ENCODE peak calls at places on chromosomes 12 and 14, in four cellular contexts. F is HepG2, R is SK-N-SH, G is WTC11. K is an unnamed sample.

GRCh38 chr12:84247931-84248330 is 664.7 kb downstream of the SLC6A15 start:
- DNase-seq in F (no peak), R (no peak), G (no peak), K (no peak)

GRCh38 chr12:112176321-112177010 is 51.1 kb downstream of the TRAFD1 start:
- DNase-seq in F (no peak), R (no peak), G (no peak), K (no peak)

GRCh38 chr14:51131516-51131915 is 36.6 kb upstream of the TRIM9 start:
- DNase-seq in F (no peak), R (no peak), G (no peak), K (no peak)

GRCh38 chr14:24710403-24711063 is 76.5 kb upstream of the GZMB start:
- DNase-seq in F (peak; percentile 71), R (peak; percentile 45), G (peak; percentile 68), K (peak; percentile 53)

GRCh38 chr12:85504164-85504563 is 224.1 kb downstream of the ALX1 start:
- DNase-seq in F (no peak), R (no peak), G (no peak), K (no peak)

GRCh38 chr14:61479746-61480502 is 158.5 kb downstream of the PRKCH start:
- DNase-seq in F (no peak), R (no peak), G (no peak), K (no peak)

GRCh38 chr12:117282490-117282889 is 78.9 kb downstream of the NOS1 start:
- DNase-seq in F (no peak), R (no peak), G (no peak), K (no peak)

GRCh38 chr14:97218336-97218712 is 421.1 kb downstream of the VRK1 start:
- DNase-seq in F (no peak), R (no peak), G (peak; percentile 49), K (no peak)

GRCh38 chr12:60335765-60336164 is 739.9 kb downstream of the SLC16A7 start:
- DNase-seq in F (no peak), R (no peak), G (no peak), K (no peak)

GRCh38 chr12:13179159-13180074 is 17.1 kb upstream of the EMP1 start:
- DNase-seq in F (no peak), R (peak; percentile 54), G (peak; percentile 68), K (no peak)

GRCh38 chr14:93903342-93904184 is 23.6 kb upstream of the FAM181A start:
- DNase-seq in F (peak; percentile 54), R (peak; percentile 58), G (peak; percentile 69), K (no peak)

GRCh38 chr12:103965255-103965589 is 450 bp upstream of the TDG start:
- DNase-seq in F (no peak), R (no peak), G (no peak), K (no peak)

GRCh38 chr14:68888025-68888850 is 90.9 kb downstream of the ACTN1 start:
- DNase-seq in F (no peak), R (no peak), G (no peak), K (no peak)

GRCh38 chr12:1590083-1590979 is 4.0 kb downstream of the FBXL14 start:
- DNase-seq in F (no peak), R (no peak), G (peak; percentile 66), K (no peak)

GRCh38 chr14:64708148-64709004 is 4.2 kb downstream of the PLEKHG3 start:
- DNase-seq in F (no peak), R (no peak), G (peak; percentile 94), K (no peak)

GRCh38 chr14:21163721-21164120 is 7.9 kb upstream of the OR5AU1 start:
- DNase-seq in F (no peak), R (no peak), G (no peak), K (no peak)

GRCh38 chr14:98227000-98227726 is 1044.8 kb downstream of the BCL11B start:
- DNase-seq in F (no peak), R (no peak), G (no peak), K (no peak)

GRCh38 chr12:66241061-66242043 is 52.3 kb downstream of the IRAK3 start:
- DNase-seq in F (no peak), R (no peak), G (no peak), K (no peak)

GRCh38 chr14:47044841-47045240 is 393.3 kb upstream of the RPL10L start:
- DNase-seq in F (no peak), R (no peak), G (peak; percentile 31), K (no peak)

GRCh38 chr14:47039336-47039735 is 387.8 kb upstream of the RPL10L start:
- DNase-seq in F (no peak), R (no peak), G (no peak), K (no peak)

GRCh38 chr14:47040490-47040889 is 388.9 kb upstream of the RPL10L start:
- DNase-seq in F (peak; percentile 3), R (no peak), G (no peak), K (no peak)
- TF ChIP-seq FOXJ3 in F (no peak), R (no peak), G (no peak), K (no peak)

GRCh38 chr12:57604454-57605307 is at the start of gene DTX3:
- DNase-seq in F (no peak), R (peak; percentile 84), G (peak; percentile 52), K (no peak)

GRCh38 chr12:57603323-57603722 is 1.3 kb upstream of the DTX3 start:
- DNase-seq in F (no peak), R (no peak), G (no peak), K (no peak)

GRCh38 chr12:57605308-57606015 is 838 bp downstream of the DTX3 start:
- DNase-seq in F (no peak), R (peak; percentile 50), G (no peak), K (no peak)

GRCh38 chr12:57602544-57602943 is 2.1 kb upstream of the DTX3 start:
- DNase-seq in F (no peak), R (no peak), G (no peak), K (no peak)

GRCh38 chr12:57603758-57604453 is 718 bp upstream of the DTX3 start:
- DNase-seq in F (no peak), R (no peak), G (no peak), K (no peak)
- TF ChIP-seq FOXJ3 in F (no peak), R (no peak), G (no peak), K (no peak)

DNA sequence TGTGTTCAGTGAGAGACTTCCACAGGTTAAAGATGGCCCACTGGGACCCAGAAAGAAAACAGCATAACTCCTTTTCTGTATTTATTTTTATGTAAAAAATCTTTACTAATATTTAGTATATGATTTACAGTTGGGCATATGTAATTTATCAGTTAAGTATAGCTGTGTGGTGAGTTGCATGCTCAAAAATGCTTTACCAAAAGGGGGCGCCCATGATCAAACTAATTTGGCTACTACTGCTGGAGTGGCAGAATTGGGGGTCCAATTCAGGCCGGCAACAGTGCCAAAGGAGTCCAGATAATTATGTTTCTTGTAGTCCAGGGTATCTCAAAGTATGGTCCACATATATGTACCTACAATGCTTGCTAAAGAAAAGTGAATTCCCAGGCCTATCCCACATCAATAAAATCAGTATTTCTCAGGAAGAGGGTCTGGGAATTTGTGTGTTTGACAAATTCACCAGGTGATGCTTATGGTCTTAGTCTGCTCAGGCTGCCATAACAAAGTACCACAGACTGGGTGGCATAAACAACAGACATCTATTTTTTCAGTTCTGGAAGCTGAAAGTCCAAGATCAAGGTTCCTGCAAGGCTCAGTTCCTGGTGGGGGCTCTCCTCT is 152.0 kb downstream of the KTN1 start:
- DNase-seq in F (peak; percentile 16), R (no peak), G (peak; percentile 59), K (no peak)
- TF ChIP-seq FOXJ3 in F (no peak), R (no peak), G (no peak), K (no peak)

GRCh38 chr12:48058771-48059170 is 47.1 kb downstream of the SENP1 start:
- DNase-seq in F (no peak), R (no peak), G (no peak), K (no peak)

GRCh38 chr12:48053122-48053521 is 48.8 kb upstream of the COL2A1 start:
- DNase-seq in F (no peak), R (no peak), G (no peak), K (no peak)

GRCh38 chr12:48053883-48054282 is 49.6 kb upstream of the COL2A1 start:
- DNase-seq in F (no peak), R (no peak), G (no peak), K (no peak)

GRCh38 chr12:48051681-48052080 is 47.4 kb upstream of the COL2A1 start:
- DNase-seq in F (no peak), R (no peak), G (no peak), K (no peak)

GRCh38 chr12:48054955-48055821 is 50.7 kb downstream of the SENP1 start:
- DNase-seq in F (no peak), R (no peak), G (no peak), K (no peak)
- TF ChIP-seq FOXJ3 in F (no peak), R (no peak), G (no peak), K (no peak)

K was measured in K562.